ENCODE peak calls at places on chromosomes 3 and 15, in seven cellular contexts. G is HFFc6, C is lower leg skin, E is IMR-90, J is NCI-H1105, I is thoracic aorta, H is left ventricle myocardium inferior. Y is an unnamed sample.
A peak's percentile ranks its signal among the peaks of the same experiment; 100 is the strongest.

GRCh38 chr3:48119495-48120193 is 68.6 kb downstream of the CDC25A start:
- DNase-seq in G (peak; percentile 16), C (no peak), E (peak; percentile 55), J (no peak), I (no peak), H (peak; percentile 61), Y (no peak)

GRCh38 chr3:59772416-59773408 is 722.9 kb upstream of the CFAP20DC start:
- DNase-seq in G (no peak), C (no peak), E (no peak), J (no peak), I (no peak), H (no peak), Y (no peak)

GRCh38 chr3:100042144-100042543 is 72.2 kb downstream of the FILIP1L start:
- DNase-seq in G (peak; percentile 91), C (no peak), E (peak; percentile 93), J (no peak), I (no peak), H (no peak), Y (no peak)

GRCh38 chr3:12370758-12371157 is 81.9 kb downstream of the PPARG start:
- DNase-seq in G (peak; percentile 32), C (no peak), E (peak; percentile 36), J (no peak), I (no peak), H (no peak), Y (no peak)

GRCh38 chr15:32849769-32850668 is 132.2 kb downstream of the GREM1 start:
- DNase-seq in G (peak; percentile 95), C (no peak), E (peak; percentile 98), J (no peak), I (no peak), H (no peak), Y (no peak)

GRCh38 chr15:40289140-40289775 is 6.4 kb upstream of the ANKRD63 start:
- DNase-seq in G (no peak), C (no peak), E (no peak), J (no peak), I (no peak), H (no peak), Y (no peak)

GRCh38 chr3:101253429-101253828 is 66.9 kb downstream of the IMPG2 start:
- DNase-seq in G (no peak), C (no peak), E (no peak), J (peak; percentile 30), I (no peak), H (no peak), Y (no peak)

GRCh38 chr3:64687781-64688515 is at the start of gene ADAMTS9:
- DNase-seq in G (no peak), C (peak; percentile 93), E (peak; percentile 60), J (no peak), I (no peak), H (peak; percentile 80), Y (peak; percentile 83)

GRCh38 chr3:122908251-122908650 is 113.4 kb downstream of the SLC49A4 start:
- DNase-seq in G (no peak), C (no peak), E (no peak), J (no peak), I (no peak), H (no peak), Y (no peak)

GRCh38 chr3:189297957-189298356 is 126.2 kb downstream of the TPRG1 start:
- DNase-seq in G (no peak), C (no peak), E (no peak), J (no peak), I (no peak), H (no peak), Y (no peak)

GRCh38 chr3:38609386-38610111 is 39.9 kb downstream of the SCN5A start:
- DNase-seq in G (no peak), C (no peak), E (no peak), J (no peak), I (no peak), H (no peak), Y (no peak)